ENCODE peak calls at places on chromosomes 7 and 10, in ten cellular contexts. One of them, this sample, is unnamed.

GRCh38 chr7:108452707-108453106 is 3.5 kb downstream of the NRCAM start:
- DNase-seq in neural crest cell: no peak
- DNase-seq in stimulated activated CD4-positive, alpha-beta T cell treated with anti-CD3 and anti-CD28 coated beads, Interleukin-4, amount 100 ng/mL, for 48 hours: no peak
- DNase-seq in HT1080: peak; percentile 34
- DNase-seq in posterior cingulate gyrus: no peak
- DNase-seq in CD8-positive, alpha-beta T cell: no peak
- DNase-seq in adipocyte: peak; percentile 54
- DNase-seq in activated CD4-positive, CD25-positive, alpha-beta regulatory T cell: no peak
- DNase-seq in retina: no peak
- DNase-seq in mesendoderm: peak; percentile 38
- DNase-seq in this sample: no peak

GRCh38 chr7:6260291-6261183 is 11.9 kb downstream of the CYTH3 start:
- DNase-seq in stimulated activated CD4-positive, alpha-beta T cell treated with anti-CD3 and anti-CD28 coated beads, Interleukin-4, amount 100 ng/mL, for 48 hours: no peak
- DNase-seq in CD8-positive, alpha-beta T cell: no peak
- DNase-seq in mesendoderm: no peak
- DNase-seq in retina: no peak
- DNase-seq in neural crest cell: no peak
- DNase-seq in HT1080: no peak
- DNase-seq in adipocyte: peak; percentile 84
- DNase-seq in posterior cingulate gyrus: no peak
- DNase-seq in activated CD4-positive, CD25-positive, alpha-beta regulatory T cell: no peak
- DNase-seq in this sample: no peak

GRCh38 chr10:78953124-78954008 is 115.4 kb upstream of the ZMIZ1 start:
- DNase-seq in retina: no peak
- DNase-seq in posterior cingulate gyrus: no peak
- DNase-seq in adipocyte: no peak
- DNase-seq in neural crest cell: no peak
- DNase-seq in HT1080: no peak
- DNase-seq in stimulated activated CD4-positive, alpha-beta T cell treated with anti-CD3 and anti-CD28 coated beads, Interleukin-4, amount 100 ng/mL, for 48 hours: no peak
- DNase-seq in CD8-positive, alpha-beta T cell: no peak
- DNase-seq in mesendoderm: no peak
- DNase-seq in activated CD4-positive, CD25-positive, alpha-beta regulatory T cell: no peak
- DNase-seq in this sample: peak; percentile 92

GRCh38 chr7:46369933-46370654 is 449.0 kb upstream of the IGFBP3 start:
- DNase-seq in neural crest cell: no peak
- DNase-seq in posterior cingulate gyrus: no peak
- DNase-seq in mesendoderm: no peak
- DNase-seq in activated CD4-positive, CD25-positive, alpha-beta regulatory T cell: no peak
- DNase-seq in HT1080: peak; percentile 42
- DNase-seq in retina: no peak
- DNase-seq in CD8-positive, alpha-beta T cell: no peak
- DNase-seq in stimulated activated CD4-positive, alpha-beta T cell treated with anti-CD3 and anti-CD28 coated beads, Interleukin-4, amount 100 ng/mL, for 48 hours: no peak
- DNase-seq in adipocyte: peak; percentile 97
- DNase-seq in this sample: no peak

GRCh38 chr7:97503367-97504094 is 228.4 kb upstream of the TAC1 start:
- DNase-seq in stimulated activated CD4-positive, alpha-beta T cell treated with anti-CD3 and anti-CD28 coated beads, Interleukin-4, amount 100 ng/mL, for 48 hours: no peak
- DNase-seq in neural crest cell: no peak
- DNase-seq in HT1080: no peak
- DNase-seq in posterior cingulate gyrus: no peak
- DNase-seq in adipocyte: no peak
- DNase-seq in CD8-positive, alpha-beta T cell: no peak
- DNase-seq in activated CD4-positive, CD25-positive, alpha-beta regulatory T cell: no peak
- DNase-seq in mesendoderm: no peak
- DNase-seq in retina: no peak
- DNase-seq in this sample: no peak

GRCh38 chr10:75845538-75845937 is 414.1 kb downstream of the LRMDA start:
- DNase-seq in adipocyte: no peak
- DNase-seq in stimulated activated CD4-positive, alpha-beta T cell treated with anti-CD3 and anti-CD28 coated beads, Interleukin-4, amount 100 ng/mL, for 48 hours: no peak
- DNase-seq in neural crest cell: no peak
- DNase-seq in CD8-positive, alpha-beta T cell: no peak
- DNase-seq in activated CD4-positive, CD25-positive, alpha-beta regulatory T cell: no peak
- DNase-seq in HT1080: no peak
- DNase-seq in retina: no peak
- DNase-seq in posterior cingulate gyrus: no peak
- DNase-seq in mesendoderm: peak; percentile 5
- DNase-seq in this sample: no peak

GRCh38 chr10:580796-581195 is 108.7 kb downstream of the DIP2C start:
- DNase-seq in CD8-positive, alpha-beta T cell: no peak
- DNase-seq in adipocyte: peak; percentile 87
- DNase-seq in mesendoderm: no peak
- DNase-seq in stimulated activated CD4-positive, alpha-beta T cell treated with anti-CD3 and anti-CD28 coated beads, Interleukin-4, amount 100 ng/mL, for 48 hours: no peak
- DNase-seq in retina: no peak
- DNase-seq in neural crest cell: no peak
- DNase-seq in HT1080: peak; percentile 89
- DNase-seq in activated CD4-positive, CD25-positive, alpha-beta regulatory T cell: no peak
- DNase-seq in posterior cingulate gyrus: no peak
- DNase-seq in this sample: no peak

GRCh38 chr7:139043823-139044812 is 8.3 kb upstream of the ZC3HAV1L start:
- DNase-seq in neural crest cell: no peak
- DNase-seq in HT1080: no peak
- DNase-seq in activated CD4-positive, CD25-positive, alpha-beta regulatory T cell: peak; percentile 27
- DNase-seq in stimulated activated CD4-positive, alpha-beta T cell treated with anti-CD3 and anti-CD28 coated beads, Interleukin-4, amount 100 ng/mL, for 48 hours: peak; percentile 53
- DNase-seq in adipocyte: peak; percentile 27
- DNase-seq in retina: no peak
- DNase-seq in CD8-positive, alpha-beta T cell: peak; percentile 73
- DNase-seq in mesendoderm: no peak
- DNase-seq in posterior cingulate gyrus: no peak
- DNase-seq in this sample: peak; percentile 70

GRCh38 chr10:6069101-6069931 is 7.1 kb upstream of the IL2RA start:
- DNase-seq in stimulated activated CD4-positive, alpha-beta T cell treated with anti-CD3 and anti-CD28 coated beads, Interleukin-4, amount 100 ng/mL, for 48 hours: no peak
- DNase-seq in activated CD4-positive, CD25-positive, alpha-beta regulatory T cell: peak; percentile 43
- DNase-seq in neural crest cell: no peak
- DNase-seq in adipocyte: no peak
- DNase-seq in mesendoderm: no peak
- DNase-seq in retina: peak; percentile 21
- DNase-seq in posterior cingulate gyrus: no peak
- DNase-seq in HT1080: no peak
- DNase-seq in CD8-positive, alpha-beta T cell: no peak
- DNase-seq in this sample: no peak